ENCODE peak calls at places on chromosomes 7 and 10, in four cellular contexts. One of them, this sample, is unnamed.

GRCh38 chr7:51621956-51622355 is 305.3 kb upstream of the COBL start:
- DNase-seq in upper lobe of right lung: no peak
- DNase-seq in stomach: no peak
- DNase-seq in SK-N-SH: no peak
- DNase-seq in this sample: no peak

GRCh38 chr10:69358148-69358795 is 58.4 kb downstream of the TACR2 start:
- DNase-seq in stomach: no peak
- DNase-seq in SK-N-SH: no peak
- DNase-seq in upper lobe of right lung: no peak
- DNase-seq in this sample: no peak

GRCh38 chr10:89555688-89556445 is 20.5 kb upstream of the SLC16A12 start:
- DNase-seq in SK-N-SH: no peak
- DNase-seq in upper lobe of right lung: no peak
- DNase-seq in stomach: no peak
- DNase-seq in this sample: no peak

GRCh38 chr7:13061115-13061514 is 373.7 kb downstream of the ARL4A start:
- DNase-seq in SK-N-SH: no peak
- DNase-seq in upper lobe of right lung: no peak
- DNase-seq in stomach: no peak
- DNase-seq in this sample: no peak

GRCh38 chr7:53238021-53238605 is 202.7 kb downstream of the POM121L12 start:
- DNase-seq in SK-N-SH: no peak
- DNase-seq in upper lobe of right lung: no peak
- DNase-seq in stomach: no peak
- DNase-seq in this sample: no peak

GRCh38 chr7:11650030-11650429 is 182.0 kb downstream of the THSD7A start:
- DNase-seq in stomach: no peak
- DNase-seq in SK-N-SH: no peak
- DNase-seq in upper lobe of right lung: no peak
- DNase-seq in this sample: peak; percentile 11

GRCh38 chr10:28631896-28632596 is 45.3 kb upstream of the BAMBI start:
- DNase-seq in SK-N-SH: no peak
- DNase-seq in stomach: no peak
- DNase-seq in upper lobe of right lung: no peak
- DNase-seq in this sample: no peak

GRCh38 chr10:23053036-23053435 is 42.3 kb upstream of the MSRB2 start:
- DNase-seq in stomach: no peak
- DNase-seq in upper lobe of right lung: no peak
- DNase-seq in SK-N-SH: no peak
- DNase-seq in this sample: no peak

GRCh38 chr7:121151663-121152344 is 163.3 kb downstream of the CPED1 start:
- DNase-seq in SK-N-SH: no peak
- DNase-seq in stomach: no peak
- DNase-seq in upper lobe of right lung: no peak
- DNase-seq in this sample: no peak

GRCh38 chr7:87517136-87517805 is 41.8 kb upstream of the ABCB4 start:
- DNase-seq in stomach: no peak
- DNase-seq in SK-N-SH: no peak
- DNase-seq in upper lobe of right lung: no peak
- DNase-seq in this sample: no peak

GRCh38 chr10:110158051-110159005 is 49.1 kb upstream of the MXI1 start:
- DNase-seq in stomach: no peak
- DNase-seq in upper lobe of right lung: no peak
- DNase-seq in SK-N-SH: no peak
- DNase-seq in this sample: no peak

GRCh38 chr10:100510533-100511308 is 8.9 kb downstream of the SEC31B start:
- DNase-seq in upper lobe of right lung: no peak
- DNase-seq in SK-N-SH: no peak
- DNase-seq in stomach: peak; percentile 86
- DNase-seq in this sample: no peak

GRCh38 chr10:4790045-4790444 is 36.0 kb upstream of the AKR1E2 start:
- DNase-seq in stomach: no peak
- DNase-seq in upper lobe of right lung: no peak
- DNase-seq in SK-N-SH: no peak
- DNase-seq in this sample: no peak

GRCh38 chr10:46520941-46521340 is 35.5 kb downstream of the GPRIN2 start:
- DNase-seq in stomach: peak; percentile 28
- DNase-seq in SK-N-SH: peak; percentile 53
- DNase-seq in upper lobe of right lung: peak; percentile 64
- DNase-seq in this sample: peak; percentile 56

GRCh38 chr7:38321515-38321944 is 48.1 kb upstream of the TARP start:
- DNase-seq in SK-N-SH: no peak
- DNase-seq in stomach: no peak
- DNase-seq in upper lobe of right lung: no peak
- DNase-seq in this sample: peak; percentile 83

GRCh38 chr10:106582291-106582690 is 582.2 kb downstream of the SORCS1 start:
- DNase-seq in stomach: no peak
- DNase-seq in upper lobe of right lung: no peak
- DNase-seq in SK-N-SH: peak; percentile 7
- DNase-seq in this sample: no peak

GRCh38 chr10:122986340-122986739 is 6.1 kb downstream of the PSTK start:
- DNase-seq in SK-N-SH: no peak
- DNase-seq in stomach: no peak
- DNase-seq in upper lobe of right lung: no peak
- DNase-seq in this sample: no peak

GRCh38 chr10:19778996-19779395 is 37.2 kb upstream of the PLXDC2 start:
- DNase-seq in stomach: no peak
- DNase-seq in SK-N-SH: no peak
- DNase-seq in upper lobe of right lung: no peak
- DNase-seq in this sample: no peak

GRCh38 chr10:94036664-94037033 is 42.9 kb downstream of the PLCE1 start:
- DNase-seq in SK-N-SH: no peak
- DNase-seq in stomach: no peak
- DNase-seq in upper lobe of right lung: no peak
- DNase-seq in this sample: no peak
- H3K4me3 ChIP-seq in SK-N-SH: no peak overlapping the region
- H3K4me3 ChIP-seq in stomach: no peak overlapping the region
- H3K4me3 ChIP-seq in upper lobe of right lung: no peak overlapping the region
- H3K4me3 ChIP-seq in this sample: no peak overlapping the region

GRCh38 chr10:71693377-71693776 is 26.2 kb downstream of the C10orf105 start:
- DNase-seq in SK-N-SH: no peak
- DNase-seq in upper lobe of right lung: no peak
- DNase-seq in stomach: no peak
- DNase-seq in this sample: no peak

GRCh38 chr10:71694039-71694471 is 25.5 kb downstream of the C10orf105 start:
- DNase-seq in stomach: no peak
- DNase-seq in SK-N-SH: no peak
- DNase-seq in upper lobe of right lung: no peak
- DNase-seq in this sample: no peak

GRCh38 chr10:71695502-71696476 is 23.8 kb downstream of the C10orf105 start:
- DNase-seq in SK-N-SH: no peak
- DNase-seq in stomach: no peak
- DNase-seq in upper lobe of right lung: peak; percentile 72
- DNase-seq in this sample: no peak

GRCh38 chr10:71692598-71693307 is 26.8 kb downstream of the C10orf105 start:
- DNase-seq in stomach: no peak
- DNase-seq in SK-N-SH: no peak
- DNase-seq in upper lobe of right lung: no peak
- DNase-seq in this sample: no peak

GRCh38 chr10:71694567-71694968 is 25.0 kb downstream of the C10orf105 start:
- DNase-seq in SK-N-SH: no peak
- DNase-seq in stomach: peak; percentile 46
- DNase-seq in upper lobe of right lung: peak; percentile 72
- DNase-seq in this sample: no peak
- H3K4me3 ChIP-seq in SK-N-SH: no peak overlapping the region
- H3K4me3 ChIP-seq in stomach: no peak overlapping the region
- H3K4me3 ChIP-seq in upper lobe of right lung: no peak overlapping the region
- H3K4me3 ChIP-seq in this sample: no peak overlapping the region

DNA sequence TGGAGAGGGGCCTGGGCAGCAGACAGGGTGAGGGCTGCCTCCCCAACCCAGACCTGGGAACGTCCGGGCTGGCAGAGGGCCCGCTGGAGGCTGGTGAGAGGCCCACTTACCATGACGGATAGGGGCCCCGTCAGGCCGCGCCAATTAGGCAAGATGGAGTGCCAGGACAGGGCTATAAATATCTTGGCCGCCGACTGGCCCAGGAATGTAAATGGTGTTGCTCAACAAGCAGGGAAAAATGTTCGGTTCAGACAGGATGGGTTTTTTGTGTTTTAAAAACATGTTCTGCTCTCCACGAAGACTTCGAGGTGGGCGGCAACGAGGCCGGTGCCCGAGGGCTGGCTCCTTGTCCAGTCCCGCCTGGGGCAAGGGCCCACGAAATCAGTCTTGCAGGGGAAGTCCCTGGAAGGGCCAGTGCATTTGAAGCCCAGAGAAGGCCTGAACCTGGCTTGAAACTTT is 35.8 kb upstream of the ELN start:
- DNase-seq in upper lobe of right lung: peak; percentile 74
- DNase-seq in stomach: peak; percentile 29
- DNase-seq in SK-N-SH: no peak
- DNase-seq in this sample: no peak
- H3K4me3 ChIP-seq in upper lobe of right lung: no peak overlapping the region
- H3K4me3 ChIP-seq in stomach: no peak overlapping the region
- H3K4me3 ChIP-seq in SK-N-SH: no peak overlapping the region
- H3K4me3 ChIP-seq in this sample: no peak overlapping the region

GRCh38 chr10:77385315-77385714 is 252.3 kb downstream of the KCNMA1 start:
- DNase-seq in upper lobe of right lung: no peak
- DNase-seq in SK-N-SH: no peak
- DNase-seq in stomach: no peak
- DNase-seq in this sample: no peak

GRCh38 chr10:77387247-77387646 is 250.4 kb downstream of the KCNMA1 start:
- DNase-seq in upper lobe of right lung: no peak
- DNase-seq in SK-N-SH: no peak
- DNase-seq in stomach: no peak
- DNase-seq in this sample: no peak

GRCh38 chr10:77386833-77387232 is 250.8 kb downstream of the KCNMA1 start:
- DNase-seq in upper lobe of right lung: no peak
- DNase-seq in SK-N-SH: no peak
- DNase-seq in stomach: no peak
- DNase-seq in this sample: peak; percentile 73

GRCh38 chr10:77388571-77388970 is 249.0 kb downstream of the KCNMA1 start:
- DNase-seq in SK-N-SH: no peak
- DNase-seq in stomach: no peak
- DNase-seq in upper lobe of right lung: no peak
- DNase-seq in this sample: no peak

DNA sequence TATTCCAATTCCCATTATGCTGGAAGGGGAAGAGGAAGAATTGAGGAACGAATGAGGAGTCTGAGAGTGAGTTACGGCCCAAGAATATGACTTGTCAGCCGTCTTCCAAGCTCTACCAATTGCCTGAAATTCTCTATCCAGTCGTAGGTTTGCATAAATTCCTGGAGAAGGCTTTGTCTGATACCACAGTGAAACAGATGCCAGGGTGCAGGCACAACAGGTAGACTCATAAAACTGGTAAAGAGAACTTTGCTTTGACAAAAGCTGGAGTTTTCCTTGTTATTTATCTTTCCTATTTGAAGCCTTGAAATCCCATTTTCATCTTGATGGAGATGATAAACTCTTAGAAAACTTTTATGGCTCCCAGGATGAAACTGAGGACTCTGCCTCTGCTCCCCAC is 251.2 kb downstream of the KCNMA1 start:
- DNase-seq in SK-N-SH: no peak
- DNase-seq in stomach: no peak
- DNase-seq in upper lobe of right lung: no peak
- DNase-seq in this sample: no peak
- H3K4me3 ChIP-seq in SK-N-SH: no peak overlapping the region
- H3K4me3 ChIP-seq in stomach: no peak overlapping the region
- H3K4me3 ChIP-seq in upper lobe of right lung: no peak overlapping the region
- H3K4me3 ChIP-seq in this sample: no peak overlapping the region

GRCh38 chr7:82446897-82447296 is 3.3 kb upstream of the CACNA2D1 start:
- DNase-seq in upper lobe of right lung: no peak
- DNase-seq in SK-N-SH: no peak
- DNase-seq in stomach: no peak
- DNase-seq in this sample: no peak
- H3K4me3 ChIP-seq in upper lobe of right lung: no peak overlapping the region
- H3K4me3 ChIP-seq in SK-N-SH: no peak overlapping the region
- H3K4me3 ChIP-seq in stomach: no peak overlapping the region
- H3K4me3 ChIP-seq in this sample: no peak overlapping the region

GRCh38 chr10:62924344-62924748 is 108.2 kb upstream of the EGR2 start:
- DNase-seq in stomach: no peak
- DNase-seq in upper lobe of right lung: no peak
- DNase-seq in SK-N-SH: peak; percentile 23
- DNase-seq in this sample: no peak
- H3K4me3 ChIP-seq in stomach: no peak overlapping the region
- H3K4me3 ChIP-seq in upper lobe of right lung: no peak overlapping the region
- H3K4me3 ChIP-seq in SK-N-SH: no peak overlapping the region
- H3K4me3 ChIP-seq in this sample: no peak overlapping the region

GRCh38 chr7:43248553-43248952 is 136.1 kb downstream of the HECW1 start:
- DNase-seq in SK-N-SH: no peak
- DNase-seq in upper lobe of right lung: no peak
- DNase-seq in stomach: no peak
- DNase-seq in this sample: no peak
- H3K4me3 ChIP-seq in SK-N-SH: no peak overlapping the region
- H3K4me3 ChIP-seq in upper lobe of right lung: peak overlapping the region; percentile 20
- H3K4me3 ChIP-seq in stomach: peak overlapping the region; percentile 27
- H3K4me3 ChIP-seq in this sample: no peak overlapping the region

GRCh38 chr10:33126118-33126517 is 168.1 kb upstream of the ITGB1 start:
- DNase-seq in upper lobe of right lung: no peak
- DNase-seq in SK-N-SH: no peak
- DNase-seq in stomach: no peak
- DNase-seq in this sample: no peak
- H3K4me3 ChIP-seq in upper lobe of right lung: no peak overlapping the region
- H3K4me3 ChIP-seq in SK-N-SH: no peak overlapping the region
- H3K4me3 ChIP-seq in stomach: no peak overlapping the region
- H3K4me3 ChIP-seq in this sample: no peak overlapping the region

GRCh38 chr10:113216068-113216467 is 266.0 kb downstream of the TCF7L2 start:
- DNase-seq in SK-N-SH: no peak
- DNase-seq in stomach: no peak
- DNase-seq in upper lobe of right lung: no peak
- DNase-seq in this sample: no peak
- H3K4me3 ChIP-seq in SK-N-SH: no peak overlapping the region
- H3K4me3 ChIP-seq in stomach: no peak overlapping the region
- H3K4me3 ChIP-seq in upper lobe of right lung: no peak overlapping the region
- H3K4me3 ChIP-seq in this sample: no peak overlapping the region

This sample was measured in skeletal muscle cell.